ENCODE peak calls at places on chromosomes 2 and 18, in five cellular contexts. Y is neural progenitor cell, G is HCT116, Z is mammary epithelial cell, L is MM.1S. J is an unnamed sample.

GRCh38 chr2:64488050-64488974 is 34.4 kb downstream of the LGALSL start:
- DNase-seq in G (peak), Y (peak), Z (peak), L (peak), J (peak)

GRCh38 chr2:205375453-205375852 is 306.8 kb upstream of the NRP2 start:
- DNase-seq in L (no peak), Z (no peak), Y (no peak), G (no peak), J (no peak)

GRCh38 chr2:127637725-127638252 is 8.2 kb upstream of the GPR17 start:
- DNase-seq in Y (peak), L (no peak), G (peak), Z (peak), J (peak)

GRCh38 chr2:120175000-120175581 is 48.1 kb downstream of the TMEM185B start:
- DNase-seq in L (peak), Y (peak), Z (peak), G (peak), J (peak)

GRCh38 chr2:43269706-43270105 is 43.3 kb upstream of the ZFP36L2 start:
- DNase-seq in Z (no peak), Y (no peak), G (no peak), L (no peak), J (peak)

GRCh38 chr2:215850380-215850779 is 163.0 kb downstream of the MREG start:
- DNase-seq in G (no peak), Y (no peak), L (no peak), Z (no peak), J (no peak)

GRCh38 chr2:22691666-22692065 is 693.3 kb upstream of the KLHL29 start:
- DNase-seq in L (no peak), Y (peak), G (no peak), Z (no peak), J (no peak)

GRCh38 chr2:241914542-241914941 is 45.0 kb downstream of the RTP5 start:
- DNase-seq in Y (no peak), G (no peak), L (no peak), Z (no peak), J (no peak)

GRCh38 chr2:142918624-142919023 is 41.2 kb downstream of the KYNU start:
- DNase-seq in Y (no peak), G (no peak), Z (no peak), L (no peak), J (no peak)

GRCh38 chr2:15664273-15665066 is 72.8 kb downstream of the DDX1 start:
- DNase-seq in Z (no peak), L (no peak), G (no peak), Y (no peak), J (peak)

GRCh38 chr18:28684746-28685145 is 507.8 kb upstream of the CDH2 start:
- DNase-seq in Y (no peak), G (no peak), Z (peak), L (no peak), J (no peak)

GRCh38 chr2:67997528-67998267 is 65.1 kb downstream of the C1D start:
- DNase-seq in L (no peak), Y (no peak), Z (peak), G (no peak), J (no peak)

GRCh38 chr2:101036562-101036961 is 34.5 kb downstream of the RPL31 start:
- DNase-seq in Z (peak), G (no peak), Y (no peak), L (peak), J (no peak)

GRCh38 chr2:179524940-179525339 is 260.3 kb upstream of the SESTD1 start:
- DNase-seq in Z (no peak), Y (no peak), L (no peak), G (no peak), J (no peak)

GRCh38 chr2:185132501-185133041 is 534.2 kb downstream of the ZNF804A start:
- DNase-seq in L (no peak), Y (no peak), Z (no peak), G (no peak), J (no peak)

GRCh38 chr2:51918113-51918512 is 886.2 kb upstream of the NRXN1 start:
- DNase-seq in G (no peak), Z (peak), Y (no peak), L (no peak), J (no peak)

GRCh38 chr2:23567382-23567781 is 182.4 kb downstream of the KLHL29 start:
- DNase-seq in Z (no peak), Y (no peak), G (no peak), L (no peak), J (no peak)

GRCh38 chr18:8835556-8835955 is 130.2 kb downstream of the MTCL1 start:
- DNase-seq in L (no peak), Z (peak), G (no peak), Y (no peak), J (no peak)

GRCh38 chr2:173898178-173898668 is 67.0 kb downstream of the SP3 start:
- DNase-seq in L (peak), G (no peak), Y (no peak), Z (no peak), J (no peak)

GRCh38 chr18:1147616-1148184 is 243.0 kb downstream of the ADCYAP1 start:
- DNase-seq in L (no peak), G (no peak), Y (peak), Z (no peak), J (no peak)

GRCh38 chr2:196274387-196274809 is 103.0 kb upstream of the STK17B start:
- DNase-seq in G (no peak), Z (peak), Y (no peak), L (peak), J (peak)

GRCh38 chr2:98806266-98806697 is 75.3 kb upstream of the MGAT4A start:
- DNase-seq in L (no peak), Y (no peak), Z (peak), G (no peak), J (peak)

GRCh38 chr2:128578406-128579385 is 260.0 kb upstream of the HS6ST1 start:
- DNase-seq in Z (no peak), L (no peak), Y (no peak), G (no peak), J (peak)

GRCh38 chr2:105872142-105872728 is 127.5 kb downstream of the NCK2 start:
- DNase-seq in G (no peak), Y (no peak), L (no peak), Z (no peak), J (no peak)

GRCh38 chr2:20350105-20350712 is 435 bp downstream of the PUM2 start:
- DNase-seq in Y (no peak), G (no peak), Z (peak), L (peak), J (peak)

GRCh38 chr2:157727693-157728092 is 99.0 kb upstream of the ACVR1C start:
- DNase-seq in Y (no peak), G (no peak), L (no peak), Z (peak), J (no peak)

GRCh38 chr18:54616220-54616848 is 25.3 kb downstream of the DYNAP start:
- DNase-seq in L (peak), Z (no peak), Y (no peak), G (no peak), J (no peak)

GRCh38 chr2:210128961-210129360 is 42.2 kb downstream of the KANSL1L start:
- DNase-seq in L (no peak), G (no peak), Z (no peak), Y (no peak), J (peak)
- H2AFZ ChIP-seq in L (no peak), G (no peak), Z (peak), Y (no peak), J (no peak)

GRCh38 chr2:218125095-218125494 is 733 bp upstream of the CXCR2 start:
- DNase-seq in L (no peak), G (no peak), Z (no peak), Y (no peak), J (no peak)
- H2AFZ ChIP-seq in L (no peak), G (no peak), Z (no peak), Y (peak), J (no peak)

GRCh38 chr18:31979714-31980113 is 36.8 kb upstream of the TRAPPC8 start:
- DNase-seq in G (no peak), Z (no peak), L (no peak), Y (no peak), J (no peak)

GRCh38 chr18:31973929-31974546 is 31.1 kb upstream of the TRAPPC8 start:
- DNase-seq in L (no peak), G (no peak), Z (no peak), Y (no peak), J (no peak)

GRCh38 chr18:31976242-31976641 is 33.3 kb upstream of the TRAPPC8 start:
- DNase-seq in Y (no peak), Z (no peak), G (no peak), L (no peak), J (no peak)

GRCh38 chr18:31978616-31979015 is 35.7 kb upstream of the TRAPPC8 start:
- DNase-seq in G (no peak), Y (no peak), Z (no peak), L (no peak), J (no peak)

GRCh38 chr18:31977270-31977872 is 34.4 kb upstream of the TRAPPC8 start:
- DNase-seq in Y (peak), G (peak), Z (peak), L (peak), J (peak)
- H2AFZ ChIP-seq in Y (peak), G (no peak), Z (no peak), L (no peak), J (no peak)

GRCh38 chr18:36128907-36129299 is 237 bp downstream of the SLC39A6 start:
- DNase-seq in L (no peak), G (no peak), Z (no peak), Y (no peak), J (no peak)

GRCh38 chr18:36131692-36132483 is 2.2 kb downstream of the ELP2 start:
- DNase-seq in G (no peak), Z (no peak), Y (no peak), L (no peak), J (no peak)

GRCh38 chr18:36129300-36130038 is at the start of the genes ELP2 and SLC39A6:
- DNase-seq in Z (peak), Y (peak), L (peak), G (peak), J (peak)

GRCh38 chr18:36130883-36131653 is 1.4 kb downstream of the ELP2 start:
- DNase-seq in Z (no peak), G (no peak), L (no peak), Y (no peak), J (no peak)

GRCh38 chr18:36130039-36130831 is 536 bp downstream of the ELP2 start:
- DNase-seq in Z (no peak), Y (no peak), L (no peak), G (no peak), J (no peak)
- H2AFZ ChIP-seq in Z (peak), Y (peak), L (peak), G (no peak), J (peak)

DNA sequence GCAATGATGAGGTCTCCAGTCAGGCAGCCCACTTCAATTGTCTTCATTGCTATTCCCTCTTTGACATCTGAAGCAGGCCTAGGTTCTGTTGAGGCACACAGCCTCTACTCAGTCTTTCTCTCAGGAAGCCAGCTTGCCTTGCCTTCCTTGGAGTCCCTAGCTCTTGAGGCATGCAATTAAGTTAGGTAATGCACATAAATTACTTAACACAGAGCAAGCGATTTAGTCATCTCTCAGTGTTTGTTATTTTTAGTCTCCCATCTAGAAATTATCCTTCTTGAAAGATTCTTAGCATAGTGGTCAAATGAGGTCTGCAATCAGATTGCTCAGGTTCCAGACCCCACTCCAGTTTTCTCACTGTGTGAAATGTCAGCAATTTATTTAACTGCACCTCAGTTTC is 32.0 kb downstream of the SULT1C4 start:
- DNase-seq in Z (no peak), G (no peak), L (no peak), Y (no peak), J (no peak)
- H2AFZ ChIP-seq in Z (peak), G (no peak), L (no peak), Y (no peak), J (no peak)

GRCh38 chr18:56258178-56258577 is 380.2 kb downstream of the TXNL1 start:
- DNase-seq in G (no peak), Z (no peak), L (no peak), Y (no peak), J (no peak)

GRCh38 chr18:56255381-56255780 is 383.0 kb downstream of the TXNL1 start:
- DNase-seq in Z (no peak), Y (no peak), G (no peak), L (no peak), J (no peak)

GRCh38 chr18:56256659-56257058 is 381.7 kb downstream of the TXNL1 start:
- DNase-seq in G (no peak), Y (no peak), L (no peak), Z (no peak), J (no peak)

GRCh38 chr18:56252456-56252855 is 385.9 kb downstream of the TXNL1 start:
- DNase-seq in Z (no peak), G (no peak), L (no peak), Y (peak), J (no peak)

GRCh38 chr18:56257215-56257614 is 381.2 kb downstream of the TXNL1 start:
- DNase-seq in G (no peak), L (peak), Y (no peak), Z (peak), J (peak)
- H2AFZ ChIP-seq in G (no peak), L (no peak), Y (no peak), Z (no peak), J (no peak)

DNA sequence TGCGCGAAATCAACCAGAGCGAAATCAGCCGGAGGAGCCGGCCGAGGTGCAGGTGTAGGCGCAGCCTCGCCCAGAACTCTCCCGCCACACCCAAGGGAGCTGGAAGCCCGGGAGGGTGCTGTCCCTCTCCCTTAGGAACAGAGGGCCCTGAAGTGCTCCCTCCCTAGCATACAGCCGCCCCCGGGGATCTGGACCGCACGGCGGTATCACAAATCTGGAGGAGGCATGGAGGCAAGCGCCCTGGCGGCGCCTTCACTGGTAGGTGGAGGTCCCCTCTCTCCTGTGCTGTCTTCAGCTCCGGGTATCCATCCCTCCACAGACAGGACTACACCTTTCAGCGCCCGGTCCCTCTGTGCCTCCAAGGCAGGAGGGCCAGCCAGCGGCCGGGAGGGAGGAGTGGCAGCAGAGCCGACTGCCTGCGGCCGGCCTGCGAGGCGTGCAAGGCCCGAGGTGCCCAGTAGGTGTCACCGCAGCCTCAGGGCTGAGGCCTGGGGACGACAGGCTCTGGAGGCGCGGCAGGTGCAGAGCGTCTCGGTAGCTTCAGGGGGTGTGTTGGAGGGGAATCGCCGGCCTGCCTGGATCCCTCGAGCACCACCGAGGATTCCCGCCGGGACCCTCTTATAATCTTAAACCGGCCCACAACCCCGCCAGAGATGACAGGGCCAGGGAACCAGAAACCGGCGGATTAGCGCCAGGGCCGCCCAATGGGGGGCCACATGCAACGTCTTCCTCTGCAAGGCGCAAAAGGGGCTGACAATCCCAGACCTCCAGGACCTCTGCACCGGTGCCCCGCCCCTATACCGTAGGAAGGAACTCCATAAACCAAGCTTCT is 2.8 kb downstream of the IHH start:
- DNase-seq in G (peak), L (peak), Y (peak), Z (peak), J (peak)
- H2AFZ ChIP-seq in G (no peak), L (no peak), Y (no peak), Z (no peak), J (no peak)

GRCh38 chr2:124915567-124915966 is 890.5 kb downstream of the CNTNAP5 start:
- DNase-seq in Y (no peak), Z (no peak), G (no peak), L (no peak), J (no peak)
- H2AFZ ChIP-seq in Y (peak), Z (no peak), G (no peak), L (no peak), J (no peak)